ENCODE peak calls at places on chromosomes 7 and 10, in six cellular contexts. P is SK-N-SH, T is GM23338, V is MM.1S, A is PC-3, S is neural progenitor cell. H is an unnamed sample.

GRCh38 chr7:122260336-122260735 is 44.2 kb downstream of the FEZF1 start:
- DNase-seq in P (no peak), T (no peak), V (no peak), A (no peak), S (no peak), H (no peak)

GRCh38 chr10:71522438-71523144 is 125.9 kb downstream of the CDH23 start:
- DNase-seq in P (no peak), T (peak; percentile 41), V (no peak), A (no peak), S (peak; percentile 44), H (peak; percentile 10)

GRCh38 chr10:80454526-80455460 is 683 bp downstream of the TSPAN14 start:
- DNase-seq in P (peak; percentile 79), T (peak; percentile 59), V (peak; percentile 30), A (no peak), S (peak; percentile 56), H (peak; percentile 52)

GRCh38 chr7:55163733-55164132 is 144.9 kb downstream of the EGFR start:
- DNase-seq in P (no peak), T (no peak), V (no peak), A (no peak), S (no peak), H (no peak)

GRCh38 chr10:123455861-123456260 is 210.3 kb upstream of the GPR26 start:
- DNase-seq in P (no peak), T (no peak), V (no peak), A (no peak), S (no peak), H (no peak)

GRCh38 chr7:138587485-138587884 is 113.7 kb downstream of the SVOPL start:
- DNase-seq in P (no peak), T (no peak), V (no peak), A (no peak), S (no peak), H (no peak)

GRCh38 chr10:82796510-82796909 is 921.5 kb downstream of the NRG3 start:
- DNase-seq in P (peak; percentile 9), T (peak; percentile 29), V (no peak), A (no peak), S (no peak), H (peak; percentile 4)

GRCh38 chr10:108039821-108040584 is 875.5 kb upstream of the SORCS1 start:
- DNase-seq in P (no peak), T (peak; percentile 6), V (peak; percentile 54), A (no peak), S (no peak), H (no peak)

GRCh38 chr10:25493122-25493893 is 318.5 kb downstream of the GPR158 start:
- DNase-seq in P (peak; percentile 22), T (peak; percentile 91), V (no peak), A (peak; percentile 62), S (peak; percentile 85), H (no peak)

GRCh38 chr7:158820656-158821055 is 8.7 kb downstream of the ESYT2 start:
- DNase-seq in P (no peak), T (no peak), V (no peak), A (peak; percentile 39), S (no peak), H (no peak)

GRCh38 chr7:138711007-138711406 is 9.8 kb upstream of the SVOPL start:
- DNase-seq in P (no peak), T (no peak), V (no peak), A (no peak), S (no peak), H (no peak)

GRCh38 chr7:29839302-29839701 is 33.0 kb downstream of the WIPF3 start:
- DNase-seq in P (peak; percentile 28), T (no peak), V (no peak), A (no peak), S (no peak), H (no peak)

GRCh38 chr7:101077303-101078086 is 7.8 kb upstream of the TRIM56 start:
- DNase-seq in P (peak; percentile 88), T (peak; percentile 96), V (peak; percentile 72), A (peak; percentile 90), S (peak; percentile 88), H (peak; percentile 77)

GRCh38 chr10:121452581-121452980 is 145.7 kb downstream of the FGFR2 start:
- DNase-seq in P (no peak), T (no peak), V (no peak), A (no peak), S (no peak), H (no peak)

GRCh38 chr7:152760384-152761115 is 998 bp downstream of the ACTR3B start:
- DNase-seq in P (peak; percentile 31), T (peak; percentile 20), V (no peak), A (peak; percentile 2), S (no peak), H (no peak)

GRCh38 chr10:97102441-97102840 is 83.3 kb downstream of the SLIT1 start:
- DNase-seq in P (no peak), T (no peak), V (no peak), A (no peak), S (no peak), H (no peak)

GRCh38 chr10:106972381-106972780 is 192.1 kb downstream of the SORCS1 start:
- DNase-seq in P (no peak), T (no peak), V (no peak), A (no peak), S (no peak), H (no peak)

GRCh38 chr7:130903358-130903974 is 169.5 kb upstream of the KLF14 start:
- DNase-seq in P (no peak), T (no peak), V (no peak), A (peak; percentile 72), S (no peak), H (no peak)
- TF ChIP-seq EZH2phosphoT487 in P (no peak), T (no peak), V (no peak), A (no peak), S (no peak), H (no peak)

DNA sequence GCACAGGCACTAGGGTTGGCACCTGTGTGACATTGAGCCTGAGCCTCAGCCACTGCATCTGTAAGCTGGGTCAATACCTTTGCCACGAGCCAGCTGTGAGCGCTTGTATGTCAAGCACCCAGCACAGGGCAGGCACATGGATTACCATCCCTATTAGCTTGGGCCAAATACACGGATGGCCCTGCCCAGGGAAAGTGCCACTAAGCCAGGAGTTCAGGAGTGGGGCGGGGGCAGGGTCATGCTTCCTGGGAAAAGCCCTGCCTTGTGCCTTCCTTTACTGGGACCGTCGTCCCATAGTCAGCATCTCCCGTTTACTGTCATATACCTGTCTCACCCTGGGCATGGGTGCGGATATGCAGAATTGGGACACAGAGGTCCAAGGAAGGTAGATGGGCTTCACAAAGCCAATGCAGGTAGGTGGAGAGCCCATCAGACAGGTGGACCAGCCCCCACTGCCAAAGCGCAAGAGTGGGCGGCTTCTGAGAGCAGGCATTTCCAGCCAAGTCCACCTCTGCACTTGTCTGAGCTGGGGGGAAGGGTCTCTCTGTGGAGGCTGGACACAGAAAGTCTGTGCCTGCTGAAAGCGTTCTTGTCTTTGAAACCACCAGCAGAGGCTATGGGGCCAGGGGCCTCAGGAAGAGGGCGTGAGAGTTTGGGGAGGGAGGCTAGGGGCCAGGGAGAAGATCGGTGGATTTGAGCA is 72.6 kb downstream of the VWA2 start:
- DNase-seq in P (no peak), T (no peak), V (no peak), A (no peak), S (no peak), H (no peak)
- TF ChIP-seq EZH2phosphoT487 in P (no peak), T (no peak), V (no peak), A (no peak), S (no peak), H (no peak)

GRCh38 chr10:95407546-95407945 is 116.7 kb upstream of the PDLIM1 start:
- DNase-seq in P (no peak), T (no peak), V (no peak), A (no peak), S (no peak), H (no peak)

GRCh38 chr10:95405655-95406054 is 114.9 kb upstream of the PDLIM1 start:
- DNase-seq in P (no peak), T (no peak), V (no peak), A (no peak), S (no peak), H (no peak)

GRCh38 chr10:95408148-95408930 is 117.5 kb upstream of the PDLIM1 start:
- DNase-seq in P (no peak), T (no peak), V (no peak), A (peak; percentile 88), S (no peak), H (no peak)

GRCh38 chr10:95404864-95405263 is 114.1 kb upstream of the PDLIM1 start:
- DNase-seq in P (no peak), T (no peak), V (no peak), A (no peak), S (no peak), H (no peak)

DNA sequence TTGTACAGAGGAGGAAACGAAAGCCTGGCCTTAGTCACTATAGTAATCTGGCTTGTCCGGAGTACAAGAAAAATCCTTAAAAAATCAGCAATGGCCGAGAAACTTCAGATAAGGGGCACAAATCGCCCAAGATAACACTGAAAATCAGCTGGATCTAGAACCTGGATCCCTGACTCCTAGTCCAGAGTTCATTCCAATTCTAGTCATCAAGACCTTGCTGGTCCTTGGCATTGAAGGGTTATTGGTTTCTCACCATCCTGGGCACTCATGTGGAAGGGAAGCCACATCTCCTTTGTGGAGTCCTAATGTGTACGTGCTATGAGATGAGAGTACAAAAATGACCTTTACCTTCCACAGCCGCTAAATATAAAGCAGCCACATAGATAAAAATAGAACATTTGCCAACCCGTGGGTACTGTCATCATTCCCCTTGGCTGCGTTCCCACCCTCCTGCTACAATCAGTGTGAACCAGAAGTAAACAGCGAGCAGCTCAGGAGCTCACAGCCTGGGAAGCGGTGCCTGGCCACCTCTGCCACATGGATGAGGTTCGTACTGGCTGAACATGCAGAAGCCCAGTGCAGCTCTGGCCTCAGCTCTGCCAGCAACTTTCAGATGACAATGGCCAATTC is 116.0 kb upstream of the PDLIM1 start:
- DNase-seq in P (no peak), T (no peak), V (no peak), A (peak; percentile 91), S (no peak), H (no peak)
- TF ChIP-seq EZH2phosphoT487 in P (no peak), T (no peak), V (no peak), A (no peak), S (no peak), H (no peak)

GRCh38 chr10:16494174-16494573 is 27.5 kb downstream of the C1QL3 start:
- DNase-seq in P (no peak), T (no peak), V (no peak), A (no peak), S (no peak), H (no peak)
- TF ChIP-seq EZH2phosphoT487 in P (no peak), T (no peak), V (no peak), A (no peak), S (no peak), H (no peak)

DNA sequence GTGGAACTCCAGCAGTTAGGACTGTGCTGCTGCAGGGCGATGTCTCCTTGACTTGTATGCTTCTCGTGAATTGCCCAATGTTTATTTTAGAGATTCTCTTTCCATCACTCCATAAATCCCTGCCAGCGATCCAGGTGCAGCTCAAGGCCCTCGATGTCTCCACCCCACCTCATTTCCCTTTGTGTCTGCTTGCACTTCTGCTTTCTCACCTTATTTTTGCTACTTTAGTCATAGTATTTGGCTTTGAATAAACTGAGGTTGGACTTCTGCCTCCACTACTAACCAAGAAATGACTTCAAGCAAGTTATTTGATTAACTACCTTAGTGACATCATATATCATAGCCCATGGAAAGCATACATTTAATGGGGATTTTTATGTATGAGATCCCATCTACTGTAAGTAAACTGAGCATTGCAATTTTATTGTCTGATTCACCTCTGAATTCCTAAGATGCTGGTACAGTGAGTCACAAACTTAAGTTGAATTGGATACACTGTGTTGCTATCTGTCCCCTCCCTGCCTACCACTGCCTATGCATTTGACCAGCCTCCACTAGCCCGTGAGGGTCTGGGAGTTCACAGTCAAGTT is 255.8 kb downstream of the ABCA13 start:
- DNase-seq in P (no peak), T (no peak), V (no peak), A (peak; percentile 98), S (no peak), H (peak; percentile 20)
- TF ChIP-seq EZH2phosphoT487 in P (no peak), T (no peak), V (no peak), A (no peak), S (no peak), H (no peak)

H was measured in OCI-LY7.